ENCODE peak calls at places on chromosomes 13 and 19, in seven cellular contexts. Y, G, J, H, F, U and L are unnamed samples.

GRCh38 chr13:94329754-94330551 is 149.5 kb downstream of the DCT start:
- DNase-seq in Y (no peak), G (no peak), J (no peak), H (no peak), F (no peak), U (peak; percentile 63), L (no peak)

GRCh38 chr19:13881231-13881691 is 4.3 kb downstream of the NANOS3 start:
- DNase-seq in Y (peak; percentile 88), G (peak; percentile 38), J (no peak), H (no peak), F (peak; percentile 63), U (no peak), L (no peak)

GRCh38 chr19:14147797-14148605 is 11.6 kb upstream of the ASF1B start:
- DNase-seq in Y (peak; percentile 63), G (no peak), J (peak; percentile 33), H (peak; percentile 66), F (peak; percentile 84), U (no peak), L (no peak)

GRCh38 chr13:113816248-113816924 is 47.5 kb downstream of the GAS6 start:
- DNase-seq in Y (no peak), G (no peak), J (no peak), H (no peak), F (no peak), U (no peak), L (no peak)

GRCh38 chr13:44759723-44760360 is 183.7 kb upstream of the TSC22D1 start:
- DNase-seq in Y (no peak), G (no peak), J (no peak), H (no peak), F (no peak), U (no peak), L (no peak)

GRCh38 chr19:17579523-17580244 is 24.2 kb downstream of the COLGALT1 start:
- DNase-seq in Y (peak; percentile 90), G (peak; percentile 87), J (no peak), H (peak; percentile 38), F (peak; percentile 42), U (peak; percentile 59), L (no peak)

GRCh38 chr19:30423481-30423880 is 51.3 kb downstream of the ZNF536 start:
- DNase-seq in Y (no peak), G (no peak), J (no peak), H (no peak), F (no peak), U (no peak), L (no peak)

GRCh38 chr19:1471514-1472107 is 7.4 kb downstream of the C19orf25 start:
- DNase-seq in Y (no peak), G (no peak), J (no peak), H (no peak), F (no peak), U (no peak), L (no peak)

GRCh38 chr19:17565611-17566010 is 10.2 kb downstream of the COLGALT1 start:
- DNase-seq in Y (no peak), G (no peak), J (no peak), H (no peak), F (no peak), U (no peak), L (no peak)

GRCh38 chr19:39308531-39309304 is 11.9 kb downstream of the LRFN1 start:
- DNase-seq in Y (peak; percentile 85), G (peak; percentile 70), J (no peak), H (no peak), F (no peak), U (no peak), L (no peak)

GRCh38 chr13:30745917-30746686 is 10.8 kb downstream of the ALOX5AP start:
- DNase-seq in Y (no peak), G (no peak), J (no peak), H (no peak), F (no peak), U (no peak), L (no peak)

GRCh38 chr13:108003626-108004025 is 211.7 kb downstream of the LIG4 start:
- DNase-seq in Y (no peak), G (no peak), J (no peak), H (no peak), F (no peak), U (no peak), L (no peak)

GRCh38 chr19:19651076-19651475 is 7.6 kb upstream of the GMIP start:
- DNase-seq in Y (no peak), G (no peak), J (no peak), H (no peak), F (no peak), U (no peak), L (no peak)

GRCh38 chr19:34734601-34735103 is 609 bp downstream of the ZNF181 start:
- DNase-seq in Y (peak; percentile 3), G (no peak), J (no peak), H (no peak), F (no peak), U (no peak), L (no peak)

GRCh38 chr13:99866781-99867180 is 104.8 kb downstream of the ZIC5 start:
- DNase-seq in Y (no peak), G (no peak), J (no peak), H (no peak), F (no peak), U (no peak), L (no peak)

GRCh38 chr13:34867590-34867989 is 74.5 kb upstream of the NBEA start:
- DNase-seq in Y (no peak), G (no peak), J (no peak), H (no peak), F (no peak), U (no peak), L (no peak)

GRCh38 chr13:73536865-73537264 is 478.1 kb downstream of the KLF5 start:
- DNase-seq in Y (no peak), G (no peak), J (no peak), H (no peak), F (no peak), U (no peak), L (no peak)

GRCh38 chr19:50333737-50334617 is 4.8 kb upstream of the KCNC3 start:
- DNase-seq in Y (no peak), G (no peak), J (peak; percentile 72), H (peak; percentile 87), F (peak; percentile 99), U (no peak), L (no peak)

GRCh38 chr13:102571075-102571474 is 25.7 kb upstream of the TPP2 start:
- DNase-seq in Y (peak; percentile 47), G (no peak), J (no peak), H (no peak), F (no peak), U (no peak), L (no peak)